ENCODE peak calls at places on chromosomes 5 and 9, in nine cellular contexts. W is astrocyte of the cerebellum; M is cardiac muscle cell; R is kidney tubule cell; J is stimulated activated CD4-positive, alpha-beta T cell treated with anti-CD3 and anti-CD28 coated beads, Interleukin-2, amount 100 ng/mL, for 48 hours; T is NCI-H1105 treated with DMSO at 0.1 percent for 48 hours; N is EL; F is ovary; O is GM13977. A is an unnamed sample.

GRCh38 chr5:174876-175465 is 16.3 kb upstream of the LRRC14B start:
- DNase-seq in R (no peak), J (no peak), M (no peak), N (no peak), F (no peak), O (no peak), T (no peak), W (no peak), A (no peak)

GRCh38 chr9:137476856-137477255 is 17.7 kb upstream of the NSMF start:
- DNase-seq in O (no peak), T (no peak), W (no peak), F (no peak), R (no peak), J (no peak), M (no peak), N (no peak), A (no peak)

GRCh38 chr5:179763215-179763945 is 30.4 kb upstream of the LTC4S start:
- DNase-seq in W (peak), J (peak), F (peak), T (peak), N (peak), O (peak), R (peak), M (peak), A (peak)

GRCh38 chr9:14320272-14321245 is 6.6 kb upstream of the NFIB start:
- DNase-seq in F (no peak), T (no peak), J (no peak), R (peak), O (no peak), N (peak), W (peak), M (no peak), A (peak)

GRCh38 chr9:113275147-113276131 is at the start of the genes CDC26 and PRPF4:
- DNase-seq in M (peak), R (peak), J (peak), T (peak), N (peak), F (peak), W (peak), O (peak), A (peak)

GRCh38 chr9:91777437-91777836 is 172.6 kb downstream of the ROR2 start:
- DNase-seq in J (no peak), M (no peak), N (peak), W (peak), T (no peak), F (no peak), R (no peak), O (no peak), A (no peak)

GRCh38 chr5:29114331-29114768 is 2076.0 kb upstream of the CDH9 start:
- DNase-seq in M (no peak), F (no peak), W (no peak), N (no peak), T (no peak), O (no peak), R (no peak), J (no peak), A (no peak)

GRCh38 chr9:7186175-7186574 is 428.4 kb downstream of the KDM4C start:
- DNase-seq in J (no peak), M (no peak), T (no peak), N (peak), R (peak), W (peak), O (no peak), F (no peak), A (peak)

GRCh38 chr9:121921444-121921843 is 171.7 kb downstream of the TTLL11 start:
- DNase-seq in R (peak), M (no peak), W (no peak), O (no peak), J (no peak), N (no peak), T (no peak), F (no peak), A (no peak)

GRCh38 chr5:72624641-72625236 is 117.5 kb upstream of the ZNF366 start:
- DNase-seq in R (no peak), J (no peak), T (no peak), O (no peak), W (peak), F (no peak), M (no peak), N (peak), A (no peak)

GRCh38 chr5:189976-190365 is 1.3 kb upstream of the LRRC14B start:
- DNase-seq in W (no peak), T (no peak), M (no peak), R (no peak), O (no peak), F (no peak), N (no peak), J (no peak), A (no peak)

GRCh38 chr5:38420691-38421395 is 135.6 kb downstream of the LIFR start:
- DNase-seq in R (peak), W (peak), T (peak), M (peak), J (peak), O (peak), F (peak), N (peak), A (peak)